ENCODE peak calls at places on chromosome 21, in five cellular contexts. T, G, M, F and S are unnamed samples.

GRCh38 chr21:36103434-36103833 is 31.4 kb upstream of the CBR3 start:
- DNase-seq in M (no peak), F (peak; percentile 41), G (no peak), T (no peak), S (no peak)

GRCh38 chr21:15249285-15249993 is 184.6 kb upstream of the NRIP1 start:
- DNase-seq in T (peak; percentile 20), M (no peak), F (no peak), G (no peak), S (no peak)

GRCh38 chr21:27581168-27581567 is 614.3 kb upstream of the ADAMTS5 start:
- DNase-seq in M (no peak), F (no peak), G (no peak), T (no peak), S (no peak)

GRCh38 chr21:7933923-7934322 is 2587.5 kb upstream of the TPTE start:
- DNase-seq in F (no peak), M (no peak), G (no peak), T (no peak), S (no peak)

GRCh38 chr21:21973806-21974205 is 975.6 kb downstream of the NCAM2 start:
- DNase-seq in M (no peak), F (peak; percentile 79), G (no peak), T (no peak), S (no peak)

GRCh38 chr21:40511976-40512375 is 335.0 kb downstream of the DSCAM start:
- DNase-seq in F (no peak), M (no peak), T (no peak), G (no peak), S (no peak)

GRCh38 chr21:37904879-37905278 is 11.4 kb downstream of the KCNJ6 start:
- DNase-seq in G (no peak), F (no peak), T (peak; percentile 29), M (no peak), S (no peak)

GRCh38 chr21:17848228-17848627 is 29.1 kb upstream of the C21orf91 start:
- DNase-seq in T (peak; percentile 9), F (no peak), G (no peak), M (peak; percentile 48), S (peak; percentile 1)

GRCh38 chr21:37006521-37007291 is at the start of gene RIPPLY3:
- DNase-seq in T (no peak), F (peak; percentile 54), G (no peak), M (no peak), S (no peak)

DNA sequence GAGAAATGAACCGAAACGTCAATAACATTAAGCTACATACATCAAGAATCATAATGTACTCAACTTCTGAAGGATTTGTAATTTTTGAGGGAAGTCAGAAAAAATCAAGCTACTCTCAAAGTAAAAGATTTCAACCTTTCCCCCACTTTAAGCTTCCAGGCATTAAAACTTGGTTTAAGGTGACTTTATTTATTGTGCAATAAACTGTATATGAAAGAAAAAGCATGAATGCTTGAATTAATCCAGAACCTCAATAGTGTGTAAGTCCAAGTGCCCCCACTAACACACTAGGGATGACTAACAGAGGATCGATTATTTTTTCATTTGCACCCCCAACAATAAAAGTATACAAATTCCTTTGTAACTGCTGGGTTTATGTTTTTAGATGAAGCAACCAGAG is 10.9 kb downstream of the GART start:
- DNase-seq in M (no peak), T (no peak), G (no peak), F (no peak), S (no peak)
- H3K36me3 ChIP-seq in M (peaks cover 74% of the 10 kb centered on the region), T (no peaks in the 10 kb centered on the region), G (peaks cover 38% of the 10 kb centered on the region), F (peaks cover 2% of the 10 kb centered on the region), S (peaks cover 86% of the 10 kb centered on the region)

GRCh38 chr21:24590261-24590660 is 1017.0 kb downstream of the MRPL39 start:
- DNase-seq in M (no peak), T (no peak), G (no peak), F (no peak), S (no peak)
- H3K4me1 ChIP-seq in M (no peaks in the 10 kb centered on the region), T (no peaks in the 10 kb centered on the region), G (no peaks in the 10 kb centered on the region), F (no peaks in the 10 kb centered on the region), S (no peaks in the 10 kb centered on the region)

DNA sequence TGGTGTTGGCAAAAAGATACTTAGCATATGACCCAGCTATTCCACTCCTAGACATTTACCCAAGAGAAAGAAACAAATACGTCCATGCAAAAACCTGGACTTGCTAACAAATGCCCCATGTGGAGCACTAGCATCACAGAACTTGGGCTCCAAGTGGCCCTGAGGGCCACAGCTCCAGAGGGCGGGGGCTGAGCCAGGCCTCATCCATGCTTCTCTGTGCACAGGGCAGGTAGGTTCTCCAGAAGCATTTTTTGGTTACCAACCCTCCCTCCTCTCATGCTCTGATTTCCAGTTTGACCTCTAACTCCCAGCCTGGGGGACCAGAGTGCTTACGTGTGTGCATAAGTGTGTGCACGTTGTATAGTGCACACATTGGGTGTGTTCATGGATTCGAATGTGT is 2.0 kb downstream of the KRTAP12-2 start:
- DNase-seq in M (no peak), T (no peak), F (no peak), G (no peak), S (no peak)
- H3K36me3 ChIP-seq in M (no peaks in the 10 kb centered on the region), T (no peaks in the 10 kb centered on the region), F (no peaks in the 10 kb centered on the region), G (no peaks in the 10 kb centered on the region), S (no peaks in the 10 kb centered on the region)

DNA sequence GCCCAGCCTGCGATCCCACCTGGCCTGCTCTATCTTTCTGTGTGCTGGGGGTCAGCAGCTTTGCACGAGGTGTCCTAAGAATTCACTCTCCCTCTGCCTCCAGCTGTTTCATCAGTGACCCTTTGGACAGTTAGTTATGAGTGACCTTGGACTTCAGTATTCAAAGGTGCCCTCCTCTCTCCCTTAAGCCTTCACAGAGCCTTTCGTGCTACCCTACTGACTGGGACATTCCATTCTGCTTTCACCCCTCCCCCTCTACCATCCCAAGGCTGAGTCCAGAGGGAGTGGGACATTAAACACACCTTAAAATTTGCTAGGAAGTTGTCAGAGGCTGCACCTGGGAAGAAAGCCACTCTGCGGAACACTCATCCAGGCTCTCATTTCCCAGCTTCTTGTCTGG is 171.9 kb downstream of the CLIC6 start:
- DNase-seq in G (no peak), T (no peak), M (no peak), F (no peak), S (no peak)
- H3K4me1 ChIP-seq in G (peaks cover 23% of the 10 kb centered on the region), T (no peaks in the 10 kb centered on the region), M (no peaks in the 10 kb centered on the region), F (peaks cover 4% of the 10 kb centered on the region), S (peaks cover 22% of the 10 kb centered on the region)

GRCh38 chr21:25967566-25968438 is 202.8 kb downstream of the APP start:
- DNase-seq in F (no peak), M (no peak), T (no peak), G (no peak), S (no peak)

GRCh38 chr21:25963186-25963585 is 207.4 kb downstream of the APP start:
- DNase-seq in T (no peak), M (no peak), F (no peak), G (peak; percentile 13), S (no peak)

GRCh38 chr21:25966308-25966707 is 204.3 kb downstream of the APP start:
- DNase-seq in F (no peak), M (no peak), T (no peak), G (no peak), S (no peak)

GRCh38 chr21:25964009-25964408 is 206.6 kb downstream of the APP start:
- DNase-seq in T (peak; percentile 27), G (no peak), F (no peak), M (no peak), S (no peak)

DNA sequence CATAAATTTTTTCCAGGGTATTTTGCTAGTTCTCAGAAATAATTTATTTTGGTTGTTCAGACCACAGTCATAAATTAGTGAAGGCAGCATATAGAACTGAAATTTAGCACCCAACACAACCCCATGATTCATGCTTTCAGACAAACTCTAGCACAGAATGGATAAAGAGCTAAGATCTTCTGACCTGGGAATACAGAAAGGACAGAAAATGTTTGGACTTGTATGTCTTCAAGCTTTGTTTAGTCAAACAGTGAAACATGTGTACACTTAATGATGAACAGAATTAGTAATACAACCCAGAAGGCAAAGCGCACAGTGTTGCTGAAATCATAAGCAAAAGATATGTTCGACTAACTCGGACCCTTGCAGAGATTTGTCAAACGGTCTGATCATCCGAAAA is 205.6 kb downstream of the APP start:
- DNase-seq in M (no peak), F (no peak), T (no peak), G (no peak), S (no peak)
- H3K36me3 ChIP-seq in M (peaks cover 3% of the 10 kb centered on the region), F (peaks cover 3% of the 10 kb centered on the region), T (no peaks in the 10 kb centered on the region), G (no peaks in the 10 kb centered on the region), S (no peaks in the 10 kb centered on the region)

DNA sequence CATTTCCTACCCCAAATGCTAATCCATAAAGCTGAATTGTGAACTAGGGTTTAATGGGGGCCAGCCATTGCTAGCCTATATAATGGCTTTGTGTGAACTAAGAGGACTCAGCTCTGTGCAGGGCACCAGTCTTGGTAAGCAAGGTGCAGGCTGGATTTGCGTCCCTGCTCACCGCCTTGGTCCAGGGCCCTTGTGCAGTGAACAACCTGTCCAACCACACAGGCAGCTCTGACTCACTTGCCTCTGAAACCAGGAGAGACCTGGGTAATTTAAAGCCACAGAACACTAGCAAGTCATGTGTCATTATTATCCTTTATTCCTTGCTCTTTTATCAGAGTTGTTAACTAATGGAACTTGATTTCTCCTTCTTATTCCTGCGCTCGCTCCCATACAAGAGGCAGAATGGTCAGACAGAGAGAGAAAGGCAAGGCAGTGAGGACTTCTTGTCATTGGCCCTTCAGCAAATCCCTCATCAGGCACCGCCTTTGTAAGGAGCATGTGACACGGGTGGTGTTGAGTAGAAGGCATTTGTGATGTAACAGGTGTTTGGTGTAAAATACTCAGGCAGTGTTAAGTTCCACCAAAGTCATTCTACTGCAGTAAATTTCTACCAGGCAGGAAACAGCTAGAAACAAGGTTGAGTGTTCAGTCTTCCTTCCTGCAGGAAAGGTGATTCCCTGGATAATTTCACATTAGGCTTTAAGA is 67.3 kb upstream of the OLIG2 start:
- DNase-seq in G (no peak), T (no peak), M (no peak), F (peak; percentile 28), S (no peak)
- H3K4me1 ChIP-seq in G (no peaks in the 10 kb centered on the region), T (no peaks in the 10 kb centered on the region), M (no peaks in the 10 kb centered on the region), F (no peaks in the 10 kb centered on the region), S (no peaks in the 10 kb centered on the region)

GRCh38 chr21:42685954-42686500 is 32.6 kb downstream of the PDE9A start:
- DNase-seq in F (no peak), T (no peak), M (no peak), G (no peak), S (no peak)
- H3K36me3 ChIP-seq in F (no peaks in the 10 kb centered on the region), T (no peaks in the 10 kb centered on the region), M (no peaks in the 10 kb centered on the region), G (no peaks in the 10 kb centered on the region), S (no peaks in the 10 kb centered on the region)

GRCh38 chr21:33302796-33303195 is 22.0 kb upstream of the IFNAR1 start:
- DNase-seq in G (no peak), M (no peak), F (peak; percentile 57), T (no peak), S (no peak)
- H3K4me1 ChIP-seq in G (peaks cover 10% of the 10 kb centered on the region), M (no peaks in the 10 kb centered on the region), F (no peaks in the 10 kb centered on the region), T (peaks cover 5% of the 10 kb centered on the region), S (peaks cover 32% of the 10 kb centered on the region)

GRCh38 chr21:44331209-44331608 is 8.0 kb downstream of the CFAP410 start:
- DNase-seq in M (no peak), F (no peak), T (no peak), G (no peak), S (no peak)

GRCh38 chr21:44329971-44330681 is 9.1 kb downstream of the CFAP410 start:
- DNase-seq in G (no peak), M (no peak), T (no peak), F (no peak), S (no peak)

GRCh38 chr21:44331650-44332306 is 7.4 kb downstream of the CFAP410 start:
- DNase-seq in F (no peak), M (no peak), T (no peak), G (no peak), S (no peak)

GRCh38 chr21:44329086-44329889 is 9.9 kb downstream of the CFAP410 start:
- DNase-seq in F (no peak), M (no peak), G (no peak), T (no peak), S (no peak)

GRCh38 chr21:44330698-44331097 is 8.5 kb downstream of the CFAP410 start:
- DNase-seq in F (no peak), M (no peak), G (no peak), T (no peak), S (no peak)
- H3K36me3 ChIP-seq in F (peaks cover 2% of the 10 kb centered on the region), M (no peaks in the 10 kb centered on the region), G (no peaks in the 10 kb centered on the region), T (no peaks in the 10 kb centered on the region), S (peaks cover 2% of the 10 kb centered on the region)